ENCODE peak calls at places on chromosomes 1 and 21, in seven cellular contexts. One of them, this sample, is unnamed.

GRCh38 chr1:172914517-172915144 is 136.1 kb downstream of the TNFSF18 start:
- DNase-seq in T follicular helper cell: no peak
- DNase-seq in NCI-H1417: no peak
- DNase-seq in A549: no peak
- DNase-seq in GM10248: no peak
- DNase-seq in activated gamma-delta T cell treated with anti-CD3 and anti-CD28 coated beads, Interleukin-2, amount 50 U/mL, for 16 hours: no peak
- DNase-seq in T-helper 2 cell: no peak
- DNase-seq in this sample: no peak

GRCh38 chr1:217437375-217437774 is 193.5 kb downstream of the GPATCH2 start:
- DNase-seq in activated gamma-delta T cell treated with anti-CD3 and anti-CD28 coated beads, Interleukin-2, amount 50 U/mL, for 16 hours: no peak
- DNase-seq in A549: no peak
- DNase-seq in GM10248: no peak
- DNase-seq in T-helper 2 cell: no peak
- DNase-seq in T follicular helper cell: no peak
- DNase-seq in NCI-H1417: no peak
- DNase-seq in this sample: no peak

GRCh38 chr1:36305915-36306209 is 306 bp upstream of the SH3D21 start:
- DNase-seq in activated gamma-delta T cell treated with anti-CD3 and anti-CD28 coated beads, Interleukin-2, amount 50 U/mL, for 16 hours: no peak
- DNase-seq in T follicular helper cell: no peak
- DNase-seq in NCI-H1417: no peak
- DNase-seq in A549: no peak
- DNase-seq in GM10248: no peak
- DNase-seq in T-helper 2 cell: no peak
- DNase-seq in this sample: no peak

GRCh38 chr21:35827004-35827403 is 233.3 kb downstream of the SETD4 start:
- DNase-seq in GM10248: no peak
- DNase-seq in T-helper 2 cell: no peak
- DNase-seq in NCI-H1417: no peak
- DNase-seq in A549: no peak
- DNase-seq in activated gamma-delta T cell treated with anti-CD3 and anti-CD28 coated beads, Interleukin-2, amount 50 U/mL, for 16 hours: no peak
- DNase-seq in T follicular helper cell: no peak
- DNase-seq in this sample: no peak

GRCh38 chr1:162629651-162630050 is 2.6 kb upstream of the DDR2 start:
- DNase-seq in A549: no peak
- DNase-seq in GM10248: no peak
- DNase-seq in NCI-H1417: no peak
- DNase-seq in T follicular helper cell: no peak
- DNase-seq in T-helper 2 cell: no peak
- DNase-seq in activated gamma-delta T cell treated with anti-CD3 and anti-CD28 coated beads, Interleukin-2, amount 50 U/mL, for 16 hours: no peak
- DNase-seq in this sample: no peak

GRCh38 chr1:184289825-184290550 is 96.8 kb upstream of the C1orf21 start:
- DNase-seq in A549: no peak
- DNase-seq in NCI-H1417: no peak
- DNase-seq in GM10248: no peak
- DNase-seq in activated gamma-delta T cell treated with anti-CD3 and anti-CD28 coated beads, Interleukin-2, amount 50 U/mL, for 16 hours: no peak
- DNase-seq in T-helper 2 cell: no peak
- DNase-seq in T follicular helper cell: no peak
- DNase-seq in this sample: no peak

GRCh38 chr1:21665711-21666571 is 3.2 kb downstream of the RAP1GAP start:
- DNase-seq in activated gamma-delta T cell treated with anti-CD3 and anti-CD28 coated beads, Interleukin-2, amount 50 U/mL, for 16 hours: no peak
- DNase-seq in GM10248: no peak
- DNase-seq in A549: no peak
- DNase-seq in T follicular helper cell: no peak
- DNase-seq in T-helper 2 cell: no peak
- DNase-seq in NCI-H1417: no peak
- DNase-seq in this sample: no peak

GRCh38 chr21:41783476-41784150 is 16.8 kb upstream of the RIPK4 start:
- DNase-seq in activated gamma-delta T cell treated with anti-CD3 and anti-CD28 coated beads, Interleukin-2, amount 50 U/mL, for 16 hours: no peak
- DNase-seq in NCI-H1417: peak
- DNase-seq in T-helper 2 cell: no peak
- DNase-seq in A549: no peak
- DNase-seq in T follicular helper cell: no peak
- DNase-seq in GM10248: no peak
- DNase-seq in this sample: no peak

GRCh38 chr1:162823231-162823630 is 32.7 kb downstream of the HSD17B7 start:
- DNase-seq in T-helper 2 cell: no peak
- DNase-seq in GM10248: peak
- DNase-seq in T follicular helper cell: no peak
- DNase-seq in NCI-H1417: no peak
- DNase-seq in activated gamma-delta T cell treated with anti-CD3 and anti-CD28 coated beads, Interleukin-2, amount 50 U/mL, for 16 hours: no peak
- DNase-seq in A549: no peak
- DNase-seq in this sample: no peak

GRCh38 chr1:189429610-189430009 is 1048.1 kb downstream of the BRINP3 start:
- DNase-seq in GM10248: peak
- DNase-seq in T-helper 2 cell: no peak
- DNase-seq in activated gamma-delta T cell treated with anti-CD3 and anti-CD28 coated beads, Interleukin-2, amount 50 U/mL, for 16 hours: no peak
- DNase-seq in NCI-H1417: peak
- DNase-seq in A549: peak
- DNase-seq in T follicular helper cell: no peak
- DNase-seq in this sample: peak

GRCh38 chr1:29312469-29313466 is 76.4 kb downstream of the PTPRU start:
- DNase-seq in T follicular helper cell: no peak
- DNase-seq in A549: no peak
- DNase-seq in T-helper 2 cell: no peak
- DNase-seq in activated gamma-delta T cell treated with anti-CD3 and anti-CD28 coated beads, Interleukin-2, amount 50 U/mL, for 16 hours: no peak
- DNase-seq in GM10248: no peak
- DNase-seq in NCI-H1417: no peak
- DNase-seq in this sample: no peak

This sample was measured in HEK293T.